ENCODE peak calls at places on chromosomes 7 and 10, in nine cellular contexts. One of them, this sample, is unnamed.

GRCh38 chr7:92489634-92490033 is 11.9 kb upstream of the ERVW-1 start:
- DNase-seq in astrocyte of the spinal cord: no peak
- DNase-seq in lung: no peak
- DNase-seq in MM.1S: no peak
- DNase-seq in AG10803: no peak
- DNase-seq in HL-60: no peak
- DNase-seq in IMR-90: peak; percentile 33
- DNase-seq in HCT116: no peak
- DNase-seq in A673: no peak
- DNase-seq in this sample: no peak

GRCh38 chr10:94459385-94459784 is 57.0 kb downstream of the TBC1D12 start:
- DNase-seq in lung: no peak
- DNase-seq in astrocyte of the spinal cord: no peak
- DNase-seq in HL-60: no peak
- DNase-seq in MM.1S: no peak
- DNase-seq in AG10803: no peak
- DNase-seq in A673: no peak
- DNase-seq in HCT116: no peak
- DNase-seq in IMR-90: no peak
- DNase-seq in this sample: no peak

GRCh38 chr10:12198156-12198555 is 2.2 kb downstream of the CDC123 start:
- DNase-seq in A673: no peak
- DNase-seq in MM.1S: no peak
- DNase-seq in astrocyte of the spinal cord: no peak
- DNase-seq in AG10803: no peak
- DNase-seq in HL-60: no peak
- DNase-seq in HCT116: no peak
- DNase-seq in lung: no peak
- DNase-seq in IMR-90: no peak
- DNase-seq in this sample: no peak

GRCh38 chr10:63766766-63767505 is 245.7 kb downstream of the REEP3 start:
- DNase-seq in astrocyte of the spinal cord: peak; percentile 89
- DNase-seq in HCT116: no peak
- DNase-seq in HL-60: no peak
- DNase-seq in AG10803: peak; percentile 92
- DNase-seq in A673: no peak
- DNase-seq in IMR-90: peak; percentile 22
- DNase-seq in lung: no peak
- DNase-seq in MM.1S: no peak
- DNase-seq in this sample: no peak

GRCh38 chr7:72281325-72281724 is 130.8 kb downstream of the CALN1 start:
- DNase-seq in astrocyte of the spinal cord: no peak
- DNase-seq in lung: no peak
- DNase-seq in HCT116: no peak
- DNase-seq in A673: no peak
- DNase-seq in HL-60: no peak
- DNase-seq in IMR-90: no peak
- DNase-seq in AG10803: no peak
- DNase-seq in MM.1S: no peak
- DNase-seq in this sample: no peak

GRCh38 chr10:114703377-114704125 is 45.5 kb upstream of the ABLIM1 start:
- DNase-seq in MM.1S: no peak
- DNase-seq in astrocyte of the spinal cord: peak; percentile 43
- DNase-seq in A673: peak; percentile 60
- DNase-seq in HCT116: no peak
- DNase-seq in HL-60: no peak
- DNase-seq in IMR-90: peak; percentile 43
- DNase-seq in AG10803: peak; percentile 13
- DNase-seq in lung: no peak
- DNase-seq in this sample: no peak

GRCh38 chr10:133128126-133129081 is 31.6 kb upstream of the KNDC1 start:
- DNase-seq in lung: no peak
- DNase-seq in HCT116: no peak
- DNase-seq in AG10803: no peak
- DNase-seq in MM.1S: no peak
- DNase-seq in A673: no peak
- DNase-seq in astrocyte of the spinal cord: no peak
- DNase-seq in HL-60: no peak
- DNase-seq in IMR-90: no peak
- DNase-seq in this sample: no peak

GRCh38 chr7:74288034-74288881 is 949 bp upstream of the CLIP2 start:
- DNase-seq in AG10803: peak; percentile 37
- DNase-seq in HCT116: no peak
- DNase-seq in MM.1S: no peak
- DNase-seq in IMR-90: no peak
- DNase-seq in astrocyte of the spinal cord: peak; percentile 13
- DNase-seq in A673: no peak
- DNase-seq in lung: no peak
- DNase-seq in HL-60: no peak
- DNase-seq in this sample: no peak

GRCh38 chr10:60110739-60111138 is 204.4 kb upstream of the CCDC6 start:
- DNase-seq in astrocyte of the spinal cord: no peak
- DNase-seq in lung: no peak
- DNase-seq in HL-60: no peak
- DNase-seq in A673: no peak
- DNase-seq in IMR-90: no peak
- DNase-seq in MM.1S: no peak
- DNase-seq in HCT116: no peak
- DNase-seq in AG10803: no peak
- DNase-seq in this sample: no peak

GRCh38 chr10:105188737-105189463 is 547.8 kb downstream of the SORCS3 start:
- DNase-seq in HL-60: no peak
- DNase-seq in MM.1S: no peak
- DNase-seq in A673: no peak
- DNase-seq in AG10803: peak; percentile 68
- DNase-seq in astrocyte of the spinal cord: peak; percentile 75
- DNase-seq in IMR-90: no peak
- DNase-seq in HCT116: no peak
- DNase-seq in lung: no peak
- DNase-seq in this sample: no peak

GRCh38 chr10:64379898-64380297 is 858.7 kb downstream of the REEP3 start:
- DNase-seq in AG10803: no peak
- DNase-seq in A673: no peak
- DNase-seq in astrocyte of the spinal cord: no peak
- DNase-seq in HCT116: peak; percentile 12
- DNase-seq in lung: no peak
- DNase-seq in MM.1S: no peak
- DNase-seq in HL-60: no peak
- DNase-seq in IMR-90: no peak
- DNase-seq in this sample: no peak

GRCh38 chr10:127550861-127551260 is 1.8 kb downstream of the NPS start:
- DNase-seq in HL-60: no peak
- DNase-seq in lung: no peak
- DNase-seq in AG10803: no peak
- DNase-seq in MM.1S: no peak
- DNase-seq in astrocyte of the spinal cord: no peak
- DNase-seq in A673: peak; percentile 55
- DNase-seq in HCT116: no peak
- DNase-seq in IMR-90: no peak
- DNase-seq in this sample: no peak

GRCh38 chr7:43735802-43736603 is 6.7 kb upstream of the COA1 start:
- DNase-seq in HCT116: no peak
- DNase-seq in A673: no peak
- DNase-seq in astrocyte of the spinal cord: no peak
- DNase-seq in lung: no peak
- DNase-seq in MM.1S: no peak
- DNase-seq in IMR-90: peak; percentile 37
- DNase-seq in HL-60: peak; percentile 60
- DNase-seq in AG10803: no peak
- DNase-seq in this sample: no peak

GRCh38 chr7:67346876-67347275 is 350.2 kb downstream of the TYW1 start:
- DNase-seq in MM.1S: no peak
- DNase-seq in IMR-90: no peak
- DNase-seq in A673: no peak
- DNase-seq in AG10803: no peak
- DNase-seq in HCT116: no peak
- DNase-seq in astrocyte of the spinal cord: no peak
- DNase-seq in lung: no peak
- DNase-seq in HL-60: no peak
- DNase-seq in this sample: no peak

GRCh38 chr10:120943542-120943941 is 92.4 kb downstream of the WDR11 start:
- DNase-seq in AG10803: no peak
- DNase-seq in HL-60: no peak
- DNase-seq in HCT116: no peak
- DNase-seq in MM.1S: no peak
- DNase-seq in astrocyte of the spinal cord: no peak
- DNase-seq in IMR-90: no peak
- DNase-seq in lung: no peak
- DNase-seq in A673: no peak
- DNase-seq in this sample: no peak

GRCh38 chr10:123180101-123180500 is 25.9 kb downstream of the BUB3 start:
- DNase-seq in IMR-90: no peak
- DNase-seq in A673: no peak
- DNase-seq in HL-60: no peak
- DNase-seq in MM.1S: no peak
- DNase-seq in lung: no peak
- DNase-seq in AG10803: no peak
- DNase-seq in astrocyte of the spinal cord: no peak
- DNase-seq in HCT116: no peak
- DNase-seq in this sample: no peak

GRCh38 chr10:29482591-29483421 is 152.0 kb downstream of the SVIL start:
- DNase-seq in HL-60: peak; percentile 19
- DNase-seq in IMR-90: peak; percentile 76
- DNase-seq in AG10803: peak; percentile 67
- DNase-seq in astrocyte of the spinal cord: peak; percentile 87
- DNase-seq in lung: no peak
- DNase-seq in MM.1S: no peak
- DNase-seq in HCT116: no peak
- DNase-seq in A673: peak; percentile 93
- DNase-seq in this sample: peak; percentile 26

GRCh38 chr10:124220547-124220946 is 127.1 kb upstream of the CHST15 start:
- DNase-seq in astrocyte of the spinal cord: no peak
- DNase-seq in A673: no peak
- DNase-seq in HCT116: no peak
- DNase-seq in lung: no peak
- DNase-seq in AG10803: no peak
- DNase-seq in IMR-90: no peak
- DNase-seq in HL-60: no peak
- DNase-seq in MM.1S: peak; percentile 42
- DNase-seq in this sample: no peak
- H3K4me3 ChIP-seq in astrocyte of the spinal cord: no peak overlapping the region
- H3K4me3 ChIP-seq in A673: no peak overlapping the region
- H3K4me3 ChIP-seq in HCT116: no peak overlapping the region
- H3K4me3 ChIP-seq in lung: no peak overlapping the region
- H3K4me3 ChIP-seq in AG10803: no peak overlapping the region
- H3K4me3 ChIP-seq in IMR-90: no peak overlapping the region
- H3K4me3 ChIP-seq in HL-60: no peak overlapping the region
- H3K4me3 ChIP-seq in MM.1S: no peak overlapping the region
- H3K4me3 ChIP-seq in this sample: no peak overlapping the region

GRCh38 chr7:1874522-1875389 is 204.7 kb downstream of the ELFN1 start:
- DNase-seq in MM.1S: no peak
- DNase-seq in AG10803: no peak
- DNase-seq in A673: no peak
- DNase-seq in astrocyte of the spinal cord: no peak
- DNase-seq in HCT116: no peak
- DNase-seq in HL-60: no peak
- DNase-seq in IMR-90: no peak
- DNase-seq in lung: no peak
- DNase-seq in this sample: no peak
- TF ChIP-seq CTCF in MM.1S: no peak
- TF ChIP-seq CTCF in AG10803: no peak
- TF ChIP-seq CTCF in A673: no peak
- TF ChIP-seq CTCF in astrocyte of the spinal cord: no peak
- TF ChIP-seq CTCF in HCT116: no peak
- TF ChIP-seq CTCF in HL-60: no peak
- TF ChIP-seq CTCF in IMR-90: no peak
- TF ChIP-seq CTCF in lung: no peak
- TF ChIP-seq CTCF in this sample: no peak

GRCh38 chr10:687583-688286 is 1.7 kb downstream of the DIP2C start:
- DNase-seq in A673: no peak
- DNase-seq in MM.1S: no peak
- DNase-seq in HL-60: no peak
- DNase-seq in IMR-90: no peak
- DNase-seq in AG10803: no peak
- DNase-seq in HCT116: no peak
- DNase-seq in lung: no peak
- DNase-seq in astrocyte of the spinal cord: no peak
- DNase-seq in this sample: no peak
- H3K4me3 ChIP-seq in A673: peak overlapping the region; percentile 75
- H3K4me3 ChIP-seq in MM.1S: no peak overlapping the region
- H3K4me3 ChIP-seq in HL-60: no peak overlapping the region
- H3K4me3 ChIP-seq in IMR-90: peak overlapping the region; percentile 95
- H3K4me3 ChIP-seq in AG10803: peak overlapping the region; percentile 73
- H3K4me3 ChIP-seq in HCT116: peak overlapping the region; percentile 81
- H3K4me3 ChIP-seq in lung: no peak overlapping the region
- H3K4me3 ChIP-seq in astrocyte of the spinal cord: peak overlapping the region; percentile 63
- H3K4me3 ChIP-seq in this sample: peak overlapping the region; percentile 72

GRCh38 chr7:152073352-152073751 is 47.9 kb downstream of the GALNT11 start:
- DNase-seq in HL-60: no peak
- DNase-seq in IMR-90: no peak
- DNase-seq in HCT116: no peak
- DNase-seq in A673: no peak
- DNase-seq in AG10803: no peak
- DNase-seq in MM.1S: no peak
- DNase-seq in astrocyte of the spinal cord: no peak
- DNase-seq in lung: no peak
- DNase-seq in this sample: no peak

GRCh38 chr7:152076940-152077933 is 51.8 kb downstream of the GALNT11 start:
- DNase-seq in A673: no peak
- DNase-seq in astrocyte of the spinal cord: peak; percentile 26
- DNase-seq in AG10803: peak; percentile 9
- DNase-seq in HCT116: no peak
- DNase-seq in lung: no peak
- DNase-seq in HL-60: no peak
- DNase-seq in IMR-90: peak; percentile 18
- DNase-seq in MM.1S: no peak
- DNase-seq in this sample: no peak

GRCh38 chr7:152078025-152078424 is 52.6 kb downstream of the GALNT11 start:
- DNase-seq in HCT116: no peak
- DNase-seq in HL-60: no peak
- DNase-seq in lung: no peak
- DNase-seq in astrocyte of the spinal cord: no peak
- DNase-seq in A673: no peak
- DNase-seq in MM.1S: no peak
- DNase-seq in IMR-90: no peak
- DNase-seq in AG10803: no peak
- DNase-seq in this sample: no peak

GRCh38 chr7:152074673-152075072 is 49.2 kb downstream of the GALNT11 start:
- DNase-seq in astrocyte of the spinal cord: no peak
- DNase-seq in HCT116: no peak
- DNase-seq in A673: no peak
- DNase-seq in HL-60: no peak
- DNase-seq in MM.1S: no peak
- DNase-seq in AG10803: no peak
- DNase-seq in IMR-90: no peak
- DNase-seq in lung: no peak
- DNase-seq in this sample: no peak

DNA sequence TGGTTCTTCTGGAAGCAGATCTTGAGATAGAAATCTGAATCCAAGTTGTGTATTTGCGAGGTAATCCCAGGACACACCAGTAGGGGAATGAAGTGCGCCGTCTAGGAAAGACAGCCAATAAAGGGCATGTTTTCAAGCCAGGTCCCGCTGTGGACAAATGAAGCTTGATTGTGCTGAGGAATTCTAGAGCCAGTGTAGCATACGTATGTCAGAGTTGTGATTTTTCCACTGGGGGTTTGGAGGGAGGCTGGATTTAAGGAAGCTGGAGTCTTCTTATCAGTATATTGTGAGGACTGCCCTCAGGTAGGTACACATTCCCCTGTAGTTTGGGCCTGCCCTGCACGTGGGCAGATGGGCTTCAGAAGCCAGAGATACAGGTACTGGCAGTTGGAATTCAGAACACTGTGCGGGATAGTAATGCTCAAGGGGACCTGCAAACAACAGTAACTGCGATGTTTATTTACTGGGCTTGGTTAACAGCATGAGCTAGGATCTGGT is 50.9 kb downstream of the GALNT11 start:
- DNase-seq in lung: no peak
- DNase-seq in HCT116: peak; percentile 16
- DNase-seq in MM.1S: no peak
- DNase-seq in AG10803: no peak
- DNase-seq in IMR-90: no peak
- DNase-seq in astrocyte of the spinal cord: no peak
- DNase-seq in A673: peak; percentile 45
- DNase-seq in HL-60: peak; percentile 5
- DNase-seq in this sample: no peak
- TF ChIP-seq CTCF in lung: no peak
- TF ChIP-seq CTCF in HCT116: peak; percentile 70
- TF ChIP-seq CTCF in MM.1S: peak; percentile 38
- TF ChIP-seq CTCF in AG10803: peak; percentile 40
- TF ChIP-seq CTCF in IMR-90: peak; percentile 20
- TF ChIP-seq CTCF in astrocyte of the spinal cord: peak; percentile 47
- TF ChIP-seq CTCF in A673: peak; percentile 63
- TF ChIP-seq CTCF in HL-60: no peak
- TF ChIP-seq CTCF in this sample: peak; percentile 32

This sample was measured in HFF-Myc.